ENCODE peak calls at places on chromosomes 12 and 14, in five cellular contexts. U is transverse colon, P is lower lobe of right lung, O is cardiac fibroblast, K is heart right ventricle. N is an unnamed sample.

GRCh38 chr14:95098984-95099599 is 58.2 kb downstream of the DICER1 start:
- DNase-seq in U (peak), P (peak), O (peak), K (peak), N (peak)

GRCh38 chr14:90545431-90545830 is 148.6 kb downstream of the CALM1 start:
- DNase-seq in U (no peak), P (no peak), O (no peak), K (no peak), N (no peak)

GRCh38 chr12:95358111-95359083 is 115.6 kb upstream of the METAP2 start:
- DNase-seq in U (no peak), P (no peak), O (peak), K (no peak), N (peak)

GRCh38 chr14:91749857-91750256 is 18.0 kb upstream of the CATSPERB start:
- DNase-seq in U (no peak), P (no peak), O (no peak), K (no peak), N (no peak)

GRCh38 chr12:57616383-57617101 is 5.3 kb downstream of the ARHGEF25 start:
- DNase-seq in U (no peak), P (no peak), O (peak), K (no peak), N (no peak)

GRCh38 chr14:39430762-39431415 is 1.3 kb downstream of the FBXO33 start:
- DNase-seq in U (no peak), P (no peak), O (peak), K (peak), N (peak)

GRCh38 chr12:115132145-115132544 is 448.2 kb upstream of the TBX3 start:
- DNase-seq in U (no peak), P (no peak), O (peak), K (no peak), N (no peak)

GRCh38 chr12:50979369-50980052 is 27.2 kb downstream of the HIGD1C start:
- DNase-seq in U (no peak), P (no peak), O (no peak), K (no peak), N (no peak)

GRCh38 chr12:106171117-106171750 is 32.5 kb upstream of the NUAK1 start:
- DNase-seq in U (no peak), P (no peak), O (no peak), K (no peak), N (no peak)

GRCh38 chr14:96424104-96424989 is 32.4 kb downstream of the AK7 start:
- DNase-seq in U (peak), P (peak), O (peak), K (peak), N (peak)

GRCh38 chr12:63410197-63410596 is 258.1 kb downstream of the DPY19L2 start:
- DNase-seq in U (no peak), P (no peak), O (peak), K (no peak), N (no peak)

GRCh38 chr12:123131291-123131831 is 19.5 kb downstream of the PITPNM2 start:
- DNase-seq in U (peak), P (no peak), O (no peak), K (no peak), N (peak)

GRCh38 chr14:59905193-59905592 is 14.8 kb upstream of the LRRC9 start:
- DNase-seq in U (no peak), P (no peak), O (peak), K (no peak), N (no peak)

GRCh38 chr12:9796916-9797315 is 30.4 kb upstream of the KLRF1 start:
- DNase-seq in U (no peak), P (no peak), O (no peak), K (no peak), N (no peak)

GRCh38 chr12:40261937-40262336 is 37.1 kb downstream of the LRRK2 start:
- DNase-seq in U (no peak), P (no peak), O (no peak), K (no peak), N (no peak)

GRCh38 chr14:96051642-96052540 is 12.7 kb downstream of the C14orf132 start:
- DNase-seq in U (no peak), P (no peak), O (no peak), K (no peak), N (no peak)

GRCh38 chr14:100622234-100622633 is 35.0 kb upstream of the BEGAIN start:
- DNase-seq in U (peak), P (peak), O (no peak), K (no peak), N (peak)

GRCh38 chr12:58745348-58746125 is 174.8 kb downstream of the LRIG3 start:
- DNase-seq in U (no peak), P (no peak), O (peak), K (no peak), N (no peak)

GRCh38 chr14:68794856-68795601 is 2.2 kb upstream of the ZFP36L1 start:
- DNase-seq in U (peak), P (no peak), O (peak), K (no peak), N (peak)

GRCh38 chr12:42574879-42575278 is 14.7 kb downstream of the PRICKLE1 start:
- DNase-seq in U (no peak), P (no peak), O (peak), K (no peak), N (no peak)

GRCh38 chr12:91958816-91959215 is 186.8 kb downstream of the BTG1 start:
- DNase-seq in U (no peak), P (no peak), O (peak), K (no peak), N (no peak)

GRCh38 chr12:113254298-113254697 is 33.0 kb downstream of the TPCN1 start:
- DNase-seq in U (no peak), P (no peak), O (no peak), K (no peak), N (no peak)

GRCh38 chr12:82383930-82384513 is 25.7 kb downstream of the METTL25 start:
- DNase-seq in U (no peak), P (no peak), O (peak), K (no peak), N (no peak)
- TF ChIP-seq CTCF in U (peak), P (peak), O (peak), K (peak), N (no peak)

GRCh38 chr14:52399886-52400599 is 85.9 kb downstream of the PTGER2 start:
- DNase-seq in U (peak), P (no peak), O (no peak), K (no peak), N (no peak)
- TF ChIP-seq CTCF in U (no peak), P (no peak), O (no peak), K (no peak), N (no peak)

GRCh38 chr14:23030936-23031335 is 3.8 kb downstream of the PSMB5 start:
- DNase-seq in U (no peak), P (no peak), O (no peak), K (no peak), N (no peak)

GRCh38 chr14:23035303-23036164 is 834 bp upstream of the PSMB5 start:
- DNase-seq in U (no peak), P (no peak), O (no peak), K (no peak), N (no peak)

GRCh38 chr14:23040100-23040499 is 1.9 kb upstream of the PSMB11 start:
- DNase-seq in U (no peak), P (no peak), O (no peak), K (no peak), N (no peak)

GRCh38 chr14:23033801-23034497 is 751 bp downstream of the PSMB5 start:
- DNase-seq in U (no peak), P (no peak), O (no peak), K (no peak), N (no peak)

GRCh38 chr14:23034498-23035302 is at the start of gene PSMB5:
- DNase-seq in U (peak), P (peak), O (peak), K (peak), N (peak)
- TF ChIP-seq CTCF in U (no peak), P (no peak), O (no peak), K (no peak), N (no peak)

GRCh38 chr12:52020539-52021336 is 14.0 kb downstream of the TAMALIN start:
- DNase-seq in U (peak), P (no peak), O (peak), K (peak), N (no peak)
- TF ChIP-seq CTCF in U (peak), P (peak), O (peak), K (peak), N (peak)

DNA sequence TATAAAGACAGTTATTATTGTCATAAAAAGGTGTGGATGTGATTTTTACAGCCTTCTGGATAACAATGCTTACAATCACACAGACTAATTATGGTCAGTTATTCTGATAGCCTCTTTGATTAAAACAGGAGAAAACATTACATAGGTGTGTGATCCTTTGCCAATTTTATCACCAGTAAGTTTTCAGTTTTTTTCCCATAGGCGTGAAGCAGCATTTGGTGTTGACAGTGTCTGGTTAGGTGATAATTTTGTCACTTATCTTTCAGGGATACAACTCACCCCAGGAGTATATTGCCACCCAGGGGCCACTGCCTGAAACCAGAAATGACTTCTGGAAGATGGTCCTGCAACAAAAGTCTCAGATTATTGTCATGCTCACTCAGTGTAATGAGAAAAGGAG is 208.8 kb downstream of the EPS8 start:
- DNase-seq in U (peak), P (no peak), O (no peak), K (no peak), N (peak)
- TF ChIP-seq CTCF in U (no peak), P (no peak), O (no peak), K (no peak), N (no peak)

GRCh38 chr12:20122274-20122673 is 246.1 kb upstream of the PDE3A start:
- DNase-seq in U (no peak), P (no peak), O (no peak), K (no peak), N (no peak)
- TF ChIP-seq CTCF in U (no peak), P (no peak), O (no peak), K (no peak), N (no peak)

DNA sequence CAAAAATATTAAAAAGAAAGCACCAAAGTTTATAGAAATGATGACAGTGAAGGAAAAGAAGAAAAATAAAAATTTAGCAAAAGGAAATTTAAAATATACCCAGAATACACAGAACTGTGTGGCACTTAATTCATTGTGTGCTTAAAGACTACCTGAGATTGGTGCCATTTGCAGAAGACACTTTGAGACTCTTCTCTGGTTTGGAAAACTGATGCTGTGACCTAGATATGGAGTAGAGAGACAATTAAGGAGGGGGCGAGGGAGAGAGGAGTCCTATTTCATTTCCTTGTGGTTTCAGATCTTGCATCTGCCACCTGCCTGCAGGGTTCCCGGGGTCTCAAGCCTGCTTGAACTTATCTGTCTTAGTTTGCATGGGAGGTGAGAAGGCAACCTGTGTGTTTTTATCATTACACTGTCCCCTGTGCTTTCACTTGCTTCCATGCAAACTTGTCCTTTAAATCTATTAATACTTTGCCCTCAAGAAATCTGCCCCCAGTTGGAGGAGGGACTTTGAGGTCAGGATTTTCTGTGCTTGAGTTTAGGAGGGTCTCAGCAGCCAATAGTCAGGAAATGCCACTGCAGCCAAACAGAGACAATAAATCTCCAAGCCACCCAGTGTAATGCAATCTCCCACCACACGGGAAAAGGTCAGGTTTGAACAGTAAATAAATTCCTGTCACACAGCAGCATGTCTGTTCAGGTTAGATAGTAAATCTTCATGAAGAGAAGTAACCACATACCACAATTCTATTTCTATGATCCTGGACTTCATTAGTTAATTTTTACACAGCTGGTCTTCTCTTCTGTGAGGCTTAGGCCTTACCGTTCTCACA is 119.4 kb downstream of the CAND1 start:
- DNase-seq in U (no peak), P (no peak), O (no peak), K (no peak), N (no peak)
- TF ChIP-seq CTCF in U (no peak), P (no peak), O (peak), K (no peak), N (no peak)

GRCh38 chr14:58014778-58015177 is 137.2 kb downstream of the ARMH4 start:
- DNase-seq in U (no peak), P (no peak), O (no peak), K (no peak), N (no peak)
- TF ChIP-seq CTCF in U (no peak), P (no peak), O (no peak), K (no peak), N (no peak)

GRCh38 chr12:70721958-70722357 is 84.7 kb upstream of the PTPRB start:
- DNase-seq in U (no peak), P (no peak), O (no peak), K (no peak), N (no peak)
- TF ChIP-seq CTCF in U (no peak), P (no peak), O (no peak), K (no peak), N (no peak)